ENCODE peak calls at places on chromosomes 16 and 17, in nine cellular contexts. One of them, this sample, is unnamed.

GRCh38 chr16:6165330-6165984 is 1067.9 kb upstream of the EEF2KMT start:
- DNase-seq in CD4-positive, CD25-positive, alpha-beta regulatory T cell: no peak
- DNase-seq in PC-3: peak; percentile 1
- DNase-seq in tibial nerve: no peak
- DNase-seq in psoas muscle: no peak
- DNase-seq in DND-41: no peak
- DNase-seq in right atrium auricular region: no peak
- DNase-seq in fibroblast of lung: no peak
- DNase-seq in tibial artery: no peak
- DNase-seq in this sample: no peak

GRCh38 chr17:14737984-14738651 is 437.2 kb downstream of the HS3ST3B1 start:
- DNase-seq in PC-3: peak; percentile 99
- DNase-seq in tibial nerve: peak; percentile 19
- DNase-seq in psoas muscle: peak; percentile 82
- DNase-seq in fibroblast of lung: peak; percentile 98
- DNase-seq in tibial artery: peak; percentile 65
- DNase-seq in DND-41: no peak
- DNase-seq in right atrium auricular region: peak; percentile 84
- DNase-seq in CD4-positive, CD25-positive, alpha-beta regulatory T cell: no peak
- DNase-seq in this sample: peak; percentile 24

GRCh38 chr16:14641877-14642276 is 9.1 kb downstream of the BFAR start:
- DNase-seq in tibial nerve: no peak
- DNase-seq in fibroblast of lung: no peak
- DNase-seq in PC-3: no peak
- DNase-seq in psoas muscle: no peak
- DNase-seq in DND-41: no peak
- DNase-seq in CD4-positive, CD25-positive, alpha-beta regulatory T cell: no peak
- DNase-seq in right atrium auricular region: no peak
- DNase-seq in tibial artery: no peak
- DNase-seq in this sample: no peak

GRCh38 chr17:30921544-30922196 is at the start of gene ADAP2:
- DNase-seq in PC-3: peak; percentile 36
- DNase-seq in tibial artery: peak; percentile 53
- DNase-seq in DND-41: no peak
- DNase-seq in psoas muscle: peak; percentile 59
- DNase-seq in tibial nerve: no peak
- DNase-seq in CD4-positive, CD25-positive, alpha-beta regulatory T cell: no peak
- DNase-seq in right atrium auricular region: no peak
- DNase-seq in fibroblast of lung: no peak
- DNase-seq in this sample: peak; percentile 68

GRCh38 chr16:4908854-4909401 is 28.0 kb downstream of the PPL start:
- DNase-seq in CD4-positive, CD25-positive, alpha-beta regulatory T cell: no peak
- DNase-seq in tibial nerve: no peak
- DNase-seq in tibial artery: no peak
- DNase-seq in PC-3: no peak
- DNase-seq in right atrium auricular region: no peak
- DNase-seq in psoas muscle: no peak
- DNase-seq in DND-41: no peak
- DNase-seq in fibroblast of lung: no peak
- DNase-seq in this sample: no peak

GRCh38 chr16:21524068-21524751 is 75.2 kb upstream of the METTL9 start:
- DNase-seq in fibroblast of lung: no peak
- DNase-seq in tibial artery: no peak
- DNase-seq in tibial nerve: no peak
- DNase-seq in DND-41: no peak
- DNase-seq in CD4-positive, CD25-positive, alpha-beta regulatory T cell: no peak
- DNase-seq in right atrium auricular region: no peak
- DNase-seq in psoas muscle: no peak
- DNase-seq in PC-3: no peak
- DNase-seq in this sample: no peak

GRCh38 chr16:86757704-86758040 is 179.3 kb downstream of the FOXL1 start:
- DNase-seq in tibial nerve: no peak
- DNase-seq in tibial artery: no peak
- DNase-seq in DND-41: no peak
- DNase-seq in right atrium auricular region: no peak
- DNase-seq in fibroblast of lung: no peak
- DNase-seq in CD4-positive, CD25-positive, alpha-beta regulatory T cell: no peak
- DNase-seq in PC-3: no peak
- DNase-seq in psoas muscle: no peak
- DNase-seq in this sample: no peak

GRCh38 chr16:87608400-87608985 is 6.2 kb downstream of the JPH3 start:
- DNase-seq in DND-41: peak; percentile 71
- DNase-seq in psoas muscle: peak; percentile 58
- DNase-seq in tibial artery: peak; percentile 43
- DNase-seq in right atrium auricular region: no peak
- DNase-seq in tibial nerve: peak; percentile 29
- DNase-seq in PC-3: peak; percentile 63
- DNase-seq in CD4-positive, CD25-positive, alpha-beta regulatory T cell: peak; percentile 28
- DNase-seq in fibroblast of lung: peak; percentile 60
- DNase-seq in this sample: peak; percentile 57

GRCh38 chr17:50967795-50968194 is 101.6 kb upstream of the TOB1 start:
- DNase-seq in CD4-positive, CD25-positive, alpha-beta regulatory T cell: no peak
- DNase-seq in fibroblast of lung: peak; percentile 27
- DNase-seq in tibial artery: no peak
- DNase-seq in DND-41: no peak
- DNase-seq in PC-3: no peak
- DNase-seq in psoas muscle: no peak
- DNase-seq in right atrium auricular region: no peak
- DNase-seq in tibial nerve: no peak
- DNase-seq in this sample: no peak

GRCh38 chr17:21173543-21173942 is 40.4 kb downstream of the TMEM11 start:
- DNase-seq in CD4-positive, CD25-positive, alpha-beta regulatory T cell: no peak
- DNase-seq in psoas muscle: no peak
- DNase-seq in tibial nerve: no peak
- DNase-seq in right atrium auricular region: no peak
- DNase-seq in fibroblast of lung: no peak
- DNase-seq in DND-41: no peak
- DNase-seq in PC-3: no peak
- DNase-seq in tibial artery: no peak
- DNase-seq in this sample: no peak

GRCh38 chr16:68492501-68493411 is 44.4 kb upstream of the SMPD3 start:
- DNase-seq in right atrium auricular region: no peak
- DNase-seq in DND-41: peak; percentile 26
- DNase-seq in CD4-positive, CD25-positive, alpha-beta regulatory T cell: no peak
- DNase-seq in tibial artery: no peak
- DNase-seq in fibroblast of lung: no peak
- DNase-seq in tibial nerve: no peak
- DNase-seq in psoas muscle: no peak
- DNase-seq in PC-3: no peak
- DNase-seq in this sample: no peak

GRCh38 chr17:65123757-65124675 is 13.2 kb upstream of the RGS9 start:
- DNase-seq in psoas muscle: no peak
- DNase-seq in tibial nerve: no peak
- DNase-seq in PC-3: peak; percentile 96
- DNase-seq in fibroblast of lung: peak; percentile 71
- DNase-seq in CD4-positive, CD25-positive, alpha-beta regulatory T cell: no peak
- DNase-seq in right atrium auricular region: no peak
- DNase-seq in DND-41: no peak
- DNase-seq in tibial artery: no peak
- DNase-seq in this sample: no peak

GRCh38 chr16:48384305-48384981 is 770 bp downstream of the SIAH1 start:
- DNase-seq in fibroblast of lung: peak; percentile 73
- DNase-seq in tibial artery: peak; percentile 52
- DNase-seq in CD4-positive, CD25-positive, alpha-beta regulatory T cell: peak; percentile 20
- DNase-seq in tibial nerve: no peak
- DNase-seq in psoas muscle: peak; percentile 66
- DNase-seq in DND-41: peak; percentile 41
- DNase-seq in PC-3: peak; percentile 24
- DNase-seq in right atrium auricular region: peak; percentile 58
- DNase-seq in this sample: peak; percentile 71

GRCh38 chr17:44278006-44278405 is 10.1 kb upstream of the SLC4A1 start:
- DNase-seq in tibial artery: no peak
- DNase-seq in psoas muscle: no peak
- DNase-seq in PC-3: no peak
- DNase-seq in DND-41: no peak
- DNase-seq in right atrium auricular region: no peak
- DNase-seq in fibroblast of lung: no peak
- DNase-seq in tibial nerve: no peak
- DNase-seq in CD4-positive, CD25-positive, alpha-beta regulatory T cell: no peak
- DNase-seq in this sample: no peak

GRCh38 chr16:25030420-25031131 is 15.4 kb upstream of the ARHGAP17 start:
- DNase-seq in CD4-positive, CD25-positive, alpha-beta regulatory T cell: peak; percentile 44
- DNase-seq in right atrium auricular region: no peak
- DNase-seq in PC-3: no peak
- DNase-seq in psoas muscle: no peak
- DNase-seq in fibroblast of lung: no peak
- DNase-seq in DND-41: no peak
- DNase-seq in tibial nerve: no peak
- DNase-seq in tibial artery: no peak
- DNase-seq in this sample: no peak

GRCh38 chr16:25034916-25035315 is 19.7 kb upstream of the ARHGAP17 start:
- DNase-seq in tibial nerve: no peak
- DNase-seq in psoas muscle: no peak
- DNase-seq in fibroblast of lung: no peak
- DNase-seq in tibial artery: no peak
- DNase-seq in right atrium auricular region: no peak
- DNase-seq in PC-3: peak; percentile 10
- DNase-seq in DND-41: no peak
- DNase-seq in CD4-positive, CD25-positive, alpha-beta regulatory T cell: no peak
- DNase-seq in this sample: no peak

GRCh38 chr16:25031132-25031440 is 15.9 kb upstream of the ARHGAP17 start:
- DNase-seq in fibroblast of lung: no peak
- DNase-seq in DND-41: no peak
- DNase-seq in psoas muscle: no peak
- DNase-seq in PC-3: no peak
- DNase-seq in CD4-positive, CD25-positive, alpha-beta regulatory T cell: no peak
- DNase-seq in tibial artery: no peak
- DNase-seq in tibial nerve: no peak
- DNase-seq in right atrium auricular region: no peak
- DNase-seq in this sample: no peak

GRCh38 chr16:25033852-25034251 is 18.7 kb upstream of the ARHGAP17 start:
- DNase-seq in DND-41: no peak
- DNase-seq in PC-3: no peak
- DNase-seq in tibial nerve: no peak
- DNase-seq in right atrium auricular region: no peak
- DNase-seq in tibial artery: no peak
- DNase-seq in fibroblast of lung: peak; percentile 84
- DNase-seq in CD4-positive, CD25-positive, alpha-beta regulatory T cell: no peak
- DNase-seq in psoas muscle: no peak
- DNase-seq in this sample: no peak

GRCh38 chr16:25031441-25032307 is 16.5 kb upstream of the ARHGAP17 start:
- DNase-seq in tibial artery: peak; percentile 86
- DNase-seq in CD4-positive, CD25-positive, alpha-beta regulatory T cell: peak; percentile 93
- DNase-seq in DND-41: peak; percentile 93
- DNase-seq in tibial nerve: peak; percentile 58
- DNase-seq in fibroblast of lung: peak; percentile 97
- DNase-seq in PC-3: peak; percentile 94
- DNase-seq in right atrium auricular region: peak; percentile 92
- DNase-seq in psoas muscle: peak; percentile 85
- DNase-seq in this sample: peak; percentile 85
- H3K27ac ChIP-seq in tibial artery: peak overlapping the region; percentile 45
- H3K27ac ChIP-seq in CD4-positive, CD25-positive, alpha-beta regulatory T cell: peak overlapping the region; percentile 72
- H3K27ac ChIP-seq in DND-41: peak overlapping the region; percentile 60
- H3K27ac ChIP-seq in tibial nerve: peak overlapping the region; percentile 20
- H3K27ac ChIP-seq in fibroblast of lung: peak overlapping the region; percentile 28
- H3K27ac ChIP-seq in PC-3: peak overlapping the region; percentile 25
- H3K27ac ChIP-seq in right atrium auricular region: peak overlapping the region; percentile 65
- H3K27ac ChIP-seq in psoas muscle: peak overlapping the region; percentile 82
- H3K27ac ChIP-seq in this sample: peak overlapping the region; percentile 83

GRCh38 chr16:72990571-72990970 is 57.4 kb downstream of the ZFHX3 start:
- DNase-seq in right atrium auricular region: no peak
- DNase-seq in DND-41: no peak
- DNase-seq in CD4-positive, CD25-positive, alpha-beta regulatory T cell: no peak
- DNase-seq in tibial nerve: no peak
- DNase-seq in tibial artery: no peak
- DNase-seq in fibroblast of lung: no peak
- DNase-seq in PC-3: no peak
- DNase-seq in psoas muscle: no peak
- DNase-seq in this sample: no peak
- H3K27ac ChIP-seq in right atrium auricular region: peak overlapping the region; percentile 83
- H3K27ac ChIP-seq in DND-41: no peak overlapping the region
- H3K27ac ChIP-seq in CD4-positive, CD25-positive, alpha-beta regulatory T cell: no peak overlapping the region
- H3K27ac ChIP-seq in tibial nerve: peak overlapping the region; percentile 68
- H3K27ac ChIP-seq in tibial artery: peak overlapping the region; percentile 89
- H3K27ac ChIP-seq in fibroblast of lung: peak overlapping the region; percentile 90
- H3K27ac ChIP-seq in PC-3: peak overlapping the region; percentile 99
- H3K27ac ChIP-seq in psoas muscle: peak overlapping the region; percentile 97
- H3K27ac ChIP-seq in this sample: peak overlapping the region; percentile 93

DNA sequence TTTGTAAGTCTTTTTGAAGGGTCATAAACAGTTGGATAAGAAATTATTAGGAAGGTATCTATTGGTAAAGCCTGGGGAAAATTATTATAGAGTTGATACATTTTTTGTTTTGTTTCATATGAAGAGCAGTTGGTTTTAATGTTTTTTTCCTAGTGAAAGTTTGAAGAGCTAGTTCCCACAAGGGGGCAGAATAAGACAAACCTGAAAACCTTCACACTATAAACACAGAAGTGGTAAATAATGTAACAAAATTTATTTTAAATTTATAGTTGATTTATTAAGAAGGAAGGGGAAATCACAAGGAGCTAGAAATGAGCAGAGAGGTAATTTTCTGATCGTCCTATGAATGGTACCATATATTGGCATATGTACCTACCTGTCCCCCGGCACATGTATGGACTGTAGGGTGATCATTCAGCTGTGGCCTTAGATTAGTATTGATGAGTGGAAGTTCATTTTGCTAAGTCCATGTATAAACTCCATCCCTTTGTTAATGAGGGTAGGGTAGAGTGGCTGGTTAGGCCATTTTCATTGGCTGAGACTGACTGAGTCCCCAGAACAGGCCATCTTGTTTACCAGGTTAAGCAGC is 116.3 kb downstream of the TANC2 start:
- DNase-seq in PC-3: peak; percentile 58
- DNase-seq in psoas muscle: no peak
- DNase-seq in tibial artery: no peak
- DNase-seq in right atrium auricular region: no peak
- DNase-seq in CD4-positive, CD25-positive, alpha-beta regulatory T cell: peak; percentile 1
- DNase-seq in DND-41: no peak
- DNase-seq in tibial nerve: no peak
- DNase-seq in fibroblast of lung: peak; percentile 77
- DNase-seq in this sample: no peak
- H3K27ac ChIP-seq in PC-3: no peak overlapping the region
- H3K27ac ChIP-seq in psoas muscle: no peak overlapping the region
- H3K27ac ChIP-seq in tibial artery: no peak overlapping the region
- H3K27ac ChIP-seq in right atrium auricular region: no peak overlapping the region
- H3K27ac ChIP-seq in CD4-positive, CD25-positive, alpha-beta regulatory T cell: no peak overlapping the region
- H3K27ac ChIP-seq in DND-41: no peak overlapping the region
- H3K27ac ChIP-seq in tibial nerve: no peak overlapping the region
- H3K27ac ChIP-seq in fibroblast of lung: no peak overlapping the region
- H3K27ac ChIP-seq in this sample: no peak overlapping the region

DNA sequence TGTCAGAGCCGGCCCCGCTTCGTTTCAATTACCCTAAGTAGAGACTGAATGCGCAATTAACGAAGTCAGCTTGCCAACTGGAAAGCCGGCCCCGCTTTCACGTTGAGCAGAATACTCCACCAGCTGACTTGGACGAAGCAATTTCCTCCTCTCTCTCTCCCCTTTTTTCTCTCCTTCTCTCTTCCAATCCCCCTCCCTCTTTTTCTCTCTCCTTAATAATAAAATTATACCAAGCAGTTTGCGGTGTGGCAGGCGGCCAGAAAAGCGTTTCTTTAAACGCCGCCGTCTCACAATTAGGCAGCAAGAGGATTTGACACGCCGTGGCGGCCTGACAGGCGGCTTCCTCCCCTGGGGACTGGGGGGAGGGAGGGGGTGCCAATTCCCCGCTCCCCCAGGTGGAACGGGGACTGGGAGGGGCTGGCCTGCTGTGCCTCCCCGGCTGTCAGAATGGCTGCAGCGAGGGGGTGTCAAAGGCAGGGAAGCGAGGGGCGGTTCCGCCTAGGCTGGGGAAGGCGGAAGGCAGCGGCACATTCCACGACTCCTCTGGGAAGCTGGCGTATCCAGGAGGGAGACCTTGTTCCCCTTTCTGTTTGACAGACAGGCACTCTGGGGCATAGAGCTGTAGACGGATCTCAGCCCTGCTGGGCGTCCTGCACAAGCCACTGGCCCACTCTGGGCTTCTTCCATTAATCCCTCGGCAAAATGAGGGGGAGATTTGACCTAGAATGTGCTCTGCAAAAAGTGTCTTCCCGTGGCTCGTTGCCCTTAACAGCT is 52.8 kb downstream of the SREBF1 start:
- DNase-seq in DND-41: peak; percentile 36
- DNase-seq in PC-3: no peak
- DNase-seq in right atrium auricular region: no peak
- DNase-seq in tibial nerve: no peak
- DNase-seq in CD4-positive, CD25-positive, alpha-beta regulatory T cell: no peak
- DNase-seq in tibial artery: peak; percentile 45
- DNase-seq in fibroblast of lung: peak; percentile 64
- DNase-seq in psoas muscle: peak; percentile 49
- DNase-seq in this sample: peak; percentile 66
- H3K27ac ChIP-seq in DND-41: no peak overlapping the region
- H3K27ac ChIP-seq in PC-3: no peak overlapping the region
- H3K27ac ChIP-seq in right atrium auricular region: peak overlapping the region; percentile 97
- H3K27ac ChIP-seq in tibial nerve: peak overlapping the region; percentile 74
- H3K27ac ChIP-seq in CD4-positive, CD25-positive, alpha-beta regulatory T cell: no peak overlapping the region
- H3K27ac ChIP-seq in tibial artery: peak overlapping the region; percentile 70
- H3K27ac ChIP-seq in fibroblast of lung: no peak overlapping the region
- H3K27ac ChIP-seq in psoas muscle: peak overlapping the region; percentile 88
- H3K27ac ChIP-seq in this sample: peak overlapping the region; percentile 95